ENCODE peak calls at places on chromosomes 3 and 15, in eight cellular contexts. Q is heart left ventricle; J is effector memory CD4-positive, alpha-beta T cell; W is naive thymus-derived CD4-positive, alpha-beta T cell; N is thoracic aorta; L is psoas muscle; B is SJSA1; F is left ventricle myocardium inferior. U is an unnamed sample. For H3K4me1 and H3K27me3, the result is how much of the 10 kb centered on the place peaks cover.

GRCh38 chr3:111961461-111962269 is 17.2 kb upstream of the ABHD10 start:
- DNase-seq in L (no peak), Q (no peak), F (no peak), W (no peak), J (no peak), B (no peak), N (no peak), U (no peak)

GRCh38 chr15:56950979-56951378 is 32.5 kb downstream of the TCF12 start:
- DNase-seq in Q (no peak), J (no peak), B (no peak), N (no peak), F (no peak), W (no peak), L (no peak), U (no peak)

GRCh38 chr3:23390989-23391388 is 187.9 kb downstream of the UBE2E2 start:
- DNase-seq in N (no peak), B (no peak), F (no peak), L (no peak), Q (no peak), J (no peak), W (no peak), U (no peak)

GRCh38 chr15:60945196-60945595 is 283.9 kb downstream of the RORA start:
- DNase-seq in W (no peak), F (peak), Q (peak), J (no peak), B (no peak), N (peak), L (peak), U (no peak)

GRCh38 chr15:55654541-55654940 is 66.4 kb upstream of the PYGO1 start:
- DNase-seq in J (no peak), W (no peak), B (no peak), N (no peak), F (no peak), L (no peak), Q (no peak), U (no peak)

GRCh38 chr15:96261575-96262034 is 68.9 kb upstream of the NR2F2 start:
- DNase-seq in L (no peak), F (no peak), W (no peak), N (no peak), J (no peak), B (no peak), Q (no peak), U (no peak)

GRCh38 chr3:171874251-171874679 is 31.1 kb downstream of the TMEM212 start:
- DNase-seq in J (no peak), B (peak), W (no peak), N (no peak), Q (no peak), L (no peak), F (no peak), U (no peak)

GRCh38 chr3:43390255-43390588 is 103.9 kb downstream of the SNRK start:
- DNase-seq in Q (no peak), F (no peak), J (no peak), N (no peak), B (no peak), W (no peak), L (no peak), U (no peak)

GRCh38 chr3:23396746-23397145 is 193.6 kb downstream of the UBE2E2 start:
- DNase-seq in J (no peak), W (no peak), L (no peak), Q (no peak), F (no peak), N (no peak), B (no peak), U (no peak)

GRCh38 chr3:46931631-46932441 is 44.7 kb downstream of the CCDC12 start:
- DNase-seq in W (no peak), Q (peak), N (no peak), B (no peak), F (peak), J (no peak), L (peak), U (no peak)

GRCh38 chr3:53842436-53843194 is 3.6 kb downstream of the CHDH start:
- DNase-seq in F (no peak), B (no peak), N (no peak), Q (peak), J (no peak), W (no peak), L (no peak), U (peak)

GRCh38 chr3:185715091-185715490 is 109.8 kb downstream of the IGF2BP2 start:
- DNase-seq in F (no peak), B (peak), L (no peak), W (no peak), J (no peak), Q (no peak), N (no peak), U (no peak)

GRCh38 chr15:98144388-98144787 is 183.9 kb downstream of the ARRDC4 start:
- DNase-seq in J (no peak), B (no peak), L (no peak), N (no peak), Q (no peak), F (no peak), W (no peak), U (no peak)

GRCh38 chr3:136949708-136950107 is 8.1 kb upstream of the IL20RB start:
- DNase-seq in J (no peak), F (no peak), Q (no peak), B (no peak), L (no peak), W (no peak), N (no peak), U (no peak)

GRCh38 chr15:69996321-69996720 is 101.4 kb downstream of the TLE3 start:
- DNase-seq in W (no peak), J (no peak), F (no peak), L (no peak), N (no peak), B (no peak), Q (no peak), U (no peak)

GRCh38 chr15:69997701-69998273 is 99.9 kb downstream of the TLE3 start:
- DNase-seq in W (no peak), L (peak), N (no peak), J (no peak), B (no peak), F (peak), Q (peak), U (peak)

GRCh38 chr15:69994429-69995201 is 103.1 kb downstream of the TLE3 start:
- DNase-seq in N (no peak), L (no peak), Q (no peak), J (no peak), B (no peak), F (no peak), W (no peak), U (no peak)

GRCh38 chr15:69998541-69999391 is 99.0 kb downstream of the TLE3 start:
- DNase-seq in J (no peak), F (no peak), B (no peak), L (no peak), N (no peak), Q (no peak), W (no peak), U (no peak)

GRCh38 chr15:69996842-69997478 is 100.8 kb downstream of the TLE3 start:
- DNase-seq in Q (no peak), F (no peak), W (no peak), J (no peak), B (no peak), L (no peak), N (no peak), U (peak)
- H3K4me1 ChIP-seq in Q (under half), F (under half), W (under half), J (under half), B (under half), L (under half), N (under half), U (under half)

GRCh38 chr3:114539525-114539924 is 245.7 kb downstream of the TIGIT start:
- DNase-seq in F (no peak), W (no peak), J (no peak), B (no peak), L (no peak), N (no peak), Q (no peak), U (no peak)
- H3K27ac ChIP-seq in F (no peak), W (no peak), J (no peak), B (no peak), L (no peak), N (no peak), Q (no peak), U (no peak)

DNA sequence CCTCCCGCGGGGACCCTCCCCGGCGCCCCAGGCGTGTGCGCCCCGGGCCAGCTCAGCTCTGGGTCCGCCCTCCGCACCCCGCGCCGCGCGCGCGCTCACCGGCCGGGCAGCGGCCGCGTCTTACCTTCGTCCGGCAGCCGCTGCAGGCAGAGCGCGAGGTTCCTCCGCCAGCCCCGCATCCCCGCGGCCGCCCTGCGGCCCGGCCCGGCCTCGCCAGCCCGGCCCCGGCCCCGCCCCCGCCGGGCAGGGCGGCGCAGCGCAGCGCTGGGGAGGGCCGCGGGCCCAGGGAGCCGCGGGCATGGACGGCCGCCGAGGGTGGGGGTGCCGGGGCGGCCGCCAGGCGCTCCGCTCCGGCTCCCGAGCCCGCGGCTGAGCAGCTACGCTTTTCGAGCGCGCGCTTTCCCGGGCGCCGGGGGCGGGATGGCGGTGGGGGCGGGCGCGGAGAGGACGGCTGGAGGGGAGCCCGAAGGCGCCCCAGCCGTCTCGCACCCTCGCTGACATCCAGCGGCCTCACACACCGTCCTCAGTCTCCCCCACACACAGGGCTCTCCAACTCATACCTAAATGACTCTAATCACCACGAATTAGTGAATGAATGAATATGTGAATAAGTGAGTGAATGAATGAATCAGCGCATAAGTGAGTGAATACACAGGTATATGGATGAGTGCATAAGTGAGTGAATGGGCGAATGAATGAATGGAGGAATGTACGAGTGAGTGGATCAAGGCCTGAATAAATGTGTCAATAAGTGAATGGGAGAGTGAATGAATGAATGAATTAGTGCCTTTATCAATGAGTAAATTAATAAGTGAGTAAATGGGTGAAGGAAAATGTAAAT is 48.5 kb upstream of the CCDC174 start:
- DNase-seq in L (no peak), F (no peak), B (no peak), N (no peak), Q (no peak), W (no peak), J (no peak), U (no peak)
- H3K27me3 ChIP-seq in L (under half), F (half or more), B (under half), N (under half), Q (under half), W (under half), J (under half), U (under half)

DNA sequence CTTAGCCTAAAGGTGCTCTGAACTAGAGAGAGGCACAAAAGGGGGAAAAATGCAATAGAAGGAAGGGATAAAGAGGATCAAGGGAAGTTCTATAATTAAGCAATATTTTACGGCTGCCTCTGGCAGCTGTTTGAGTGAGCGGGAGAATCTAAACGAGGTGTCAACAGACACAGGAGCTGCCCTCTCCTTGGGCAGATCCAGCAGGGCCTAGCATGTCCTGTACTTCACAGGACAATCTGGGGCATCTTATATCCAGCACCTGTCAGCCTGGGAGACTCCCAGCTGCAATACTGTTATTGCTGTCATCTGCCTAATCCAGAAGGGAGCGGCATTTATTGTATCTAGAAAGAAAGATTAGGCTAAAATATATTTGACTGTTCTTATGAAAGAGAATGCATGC is 68.9 kb downstream of the WWTR1 start:
- DNase-seq in W (no peak), F (no peak), N (no peak), L (no peak), B (no peak), Q (no peak), J (no peak), U (no peak)
- H3K4me1 ChIP-seq in W (under half), F (half or more), N (under half), L (half or more), B (under half), Q (half or more), J (under half), U (under half)

DNA sequence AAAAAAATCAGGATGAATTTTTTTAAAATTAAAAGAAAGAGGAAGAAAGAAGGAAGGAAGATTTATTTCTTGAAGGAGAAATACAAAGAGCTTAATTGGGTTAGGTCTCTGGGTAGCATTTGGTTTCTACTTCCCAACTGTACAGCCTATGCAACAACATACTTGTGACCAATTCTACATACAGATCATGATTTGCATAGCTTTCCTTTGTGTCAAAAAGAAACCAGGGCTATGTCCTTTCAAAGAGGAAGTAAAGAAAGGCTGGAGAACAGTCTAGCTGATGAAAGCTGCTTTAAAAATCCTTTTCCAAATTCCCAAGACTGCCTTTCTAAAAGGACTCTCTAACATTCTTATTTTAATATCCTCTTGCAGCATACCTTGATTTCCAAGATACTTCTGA is 6.1 kb upstream of the HGD start:
- DNase-seq in F (no peak), N (no peak), Q (no peak), J (no peak), L (no peak), W (no peak), B (no peak), U (no peak)
- H3K27ac ChIP-seq in F (no peak), N (no peak), Q (no peak), J (no peak), L (no peak), W (no peak), B (no peak), U (no peak)

GRCh38 chr15:76062282-76062681 is 2.5 kb downstream of the TMEM266 start:
- DNase-seq in W (no peak), L (no peak), Q (no peak), B (no peak), F (no peak), J (no peak), N (no peak), U (no peak)
- H3K27me3 ChIP-seq in W (under half), L (under half), Q (under half), B (half or more), F (half or more), J (under half), N (under half), U (under half)

U was measured in breast epithelium.